ENCODE peak calls at places on chromosomes 13 and 19, in four cellular contexts. One of them, this sample, is unnamed.

GRCh38 chr19:45863840-45864628 is at the start of gene FOXA3:
- DNase-seq in tibial artery: no peak
- DNase-seq in body of pancreas: peak; percentile 75
- DNase-seq in uterus: peak; percentile 28
- DNase-seq in this sample: no peak

GRCh38 chr19:56959211-56959610 is 118.7 kb upstream of the PEG3 start:
- DNase-seq in tibial artery: no peak
- DNase-seq in body of pancreas: no peak
- DNase-seq in uterus: no peak
- DNase-seq in this sample: no peak

GRCh38 chr19:49976496-49976895 is 15.5 kb upstream of the SIGLEC11 start:
- DNase-seq in tibial artery: no peak
- DNase-seq in body of pancreas: no peak
- DNase-seq in uterus: no peak
- DNase-seq in this sample: no peak

GRCh38 chr19:58562126-58563033 is 4.0 kb upstream of the UBE2M start:
- DNase-seq in tibial artery: peak; percentile 74
- DNase-seq in body of pancreas: peak; percentile 39
- DNase-seq in uterus: no peak
- DNase-seq in this sample: no peak

GRCh38 chr19:6228523-6229215 is 51.1 kb downstream of the MLLT1 start:
- DNase-seq in tibial artery: no peak
- DNase-seq in body of pancreas: no peak
- DNase-seq in uterus: peak; percentile 31
- DNase-seq in this sample: no peak

GRCh38 chr13:75417647-75418046 is 64.3 kb downstream of the TBC1D4 start:
- DNase-seq in tibial artery: no peak
- DNase-seq in body of pancreas: peak; percentile 16
- DNase-seq in uterus: no peak
- DNase-seq in this sample: no peak

GRCh38 chr13:41565221-41565620 is 107.9 kb downstream of the RGCC start:
- DNase-seq in tibial artery: no peak
- DNase-seq in body of pancreas: no peak
- DNase-seq in uterus: no peak
- DNase-seq in this sample: no peak

GRCh38 chr19:3442487-3443071 is 37.7 kb downstream of the SMIM24 start:
- DNase-seq in tibial artery: no peak
- DNase-seq in body of pancreas: no peak
- DNase-seq in uterus: no peak
- DNase-seq in this sample: no peak

GRCh38 chr13:91722267-91722884 is 324.0 kb downstream of the GPC5 start:
- DNase-seq in tibial artery: no peak
- DNase-seq in body of pancreas: no peak
- DNase-seq in uterus: no peak
- DNase-seq in this sample: peak; percentile 28

GRCh38 chr13:26440111-26440510 is 117.4 kb upstream of the WASF3 start:
- DNase-seq in tibial artery: no peak
- DNase-seq in body of pancreas: no peak
- DNase-seq in uterus: no peak
- DNase-seq in this sample: no peak

GRCh38 chr19:11152318-11153062 is 3.1 kb downstream of the SPC24 start:
- DNase-seq in tibial artery: peak; percentile 94
- DNase-seq in body of pancreas: peak; percentile 91
- DNase-seq in uterus: peak; percentile 87
- DNase-seq in this sample: no peak

GRCh38 chr19:19634516-19635312 is 6.7 kb upstream of the LPAR2 start:
- DNase-seq in tibial artery: no peak
- DNase-seq in body of pancreas: no peak
- DNase-seq in uterus: no peak
- DNase-seq in this sample: no peak

GRCh38 chr13:77026255-77026782 is 640 bp downstream of the FBXL3 start:
- DNase-seq in tibial artery: peak; percentile 94
- DNase-seq in body of pancreas: peak; percentile 91
- DNase-seq in uterus: peak; percentile 80
- DNase-seq in this sample: no peak

GRCh38 chr19:46299695-46300094 is 2.9 kb downstream of the HIF3A start:
- DNase-seq in tibial artery: no peak
- DNase-seq in body of pancreas: no peak
- DNase-seq in uterus: no peak
- DNase-seq in this sample: no peak

GRCh38 chr13:93687261-93687660 is 460.7 kb downstream of the GPC6 start:
- DNase-seq in tibial artery: no peak
- DNase-seq in body of pancreas: no peak
- DNase-seq in uterus: no peak
- DNase-seq in this sample: no peak

GRCh38 chr19:34712606-34713261 is 21.3 kb upstream of the ZNF181 start:
- DNase-seq in tibial artery: no peak
- DNase-seq in body of pancreas: peak; percentile 78
- DNase-seq in uterus: peak; percentile 24
- DNase-seq in this sample: peak; percentile 53

GRCh38 chr19:13154911-13155471 is 4.8 kb downstream of the IER2 start:
- DNase-seq in tibial artery: peak; percentile 86
- DNase-seq in body of pancreas: peak; percentile 94
- DNase-seq in uterus: peak; percentile 70
- DNase-seq in this sample: no peak

GRCh38 chr19:42081584-42082258 is 5.8 kb downstream of the ZNF574 start:
- DNase-seq in tibial artery: no peak
- DNase-seq in body of pancreas: peak; percentile 43
- DNase-seq in uterus: no peak
- DNase-seq in this sample: no peak

GRCh38 chr13:47499358-47500150 is 501.5 kb downstream of the SUCLA2 start:
- DNase-seq in tibial artery: no peak
- DNase-seq in body of pancreas: no peak
- DNase-seq in uterus: no peak
- DNase-seq in this sample: no peak

GRCh38 chr19:8973501-8974091 is 36.6 kb downstream of the MUC16 start:
- DNase-seq in tibial artery: no peak
- DNase-seq in body of pancreas: no peak
- DNase-seq in uterus: no peak
- DNase-seq in this sample: no peak

GRCh38 chr19:35791814-35792279 is 16.5 kb downstream of the ARHGAP33 start:
- DNase-seq in tibial artery: no peak
- DNase-seq in body of pancreas: no peak
- DNase-seq in uterus: no peak
- DNase-seq in this sample: no peak

GRCh38 chr13:25153736-25154135 is 18.4 kb downstream of the AMER2 start:
- DNase-seq in tibial artery: no peak
- DNase-seq in body of pancreas: no peak
- DNase-seq in uterus: no peak
- DNase-seq in this sample: no peak

GRCh38 chr19:50417138-50417849 is 1.4 kb upstream of the SPIB start:
- DNase-seq in tibial artery: no peak
- DNase-seq in body of pancreas: peak; percentile 74
- DNase-seq in uterus: no peak
- DNase-seq in this sample: no peak

GRCh38 chr19:15841875-15842569 is 26.6 kb upstream of the OR10H1 start:
- DNase-seq in tibial artery: peak; percentile 27
- DNase-seq in body of pancreas: no peak
- DNase-seq in uterus: no peak
- DNase-seq in this sample: no peak

GRCh38 chr13:44313674-44314073 is 60.0 kb upstream of the SERP2 start:
- DNase-seq in tibial artery: no peak
- DNase-seq in body of pancreas: no peak
- DNase-seq in uterus: no peak
- DNase-seq in this sample: no peak

GRCh38 chr19:41895745-41896580 is 13.0 kb downstream of the ARHGEF1 start:
- DNase-seq in tibial artery: no peak
- DNase-seq in body of pancreas: no peak
- DNase-seq in uterus: no peak
- DNase-seq in this sample: no peak

GRCh38 chr13:58869566-58869965 is 1238.0 kb downstream of the PCDH17 start:
- DNase-seq in tibial artery: no peak
- DNase-seq in body of pancreas: no peak
- DNase-seq in uterus: no peak
- DNase-seq in this sample: no peak

GRCh38 chr13:114062754-114063153 is 69.7 kb downstream of the RASA3 start:
- DNase-seq in tibial artery: no peak
- DNase-seq in body of pancreas: no peak
- DNase-seq in uterus: no peak
- DNase-seq in this sample: no peak

GRCh38 chr13:113411216-113412023 is 41.9 kb downstream of the ADPRHL1 start:
- DNase-seq in tibial artery: peak; percentile 93
- DNase-seq in body of pancreas: peak; percentile 46
- DNase-seq in uterus: peak; percentile 62
- DNase-seq in this sample: no peak

GRCh38 chr19:41408256-41408655 is 10.6 kb downstream of the BCKDHA start:
- DNase-seq in tibial artery: no peak
- DNase-seq in body of pancreas: no peak
- DNase-seq in uterus: no peak
- DNase-seq in this sample: no peak

GRCh38 chr13:106172176-106172905 is 363.1 kb downstream of the EFNB2 start:
- DNase-seq in tibial artery: no peak
- DNase-seq in body of pancreas: no peak
- DNase-seq in uterus: no peak
- DNase-seq in this sample: no peak

GRCh38 chr13:96082640-96083039 is 7.3 kb upstream of the HS6ST3 start:
- DNase-seq in tibial artery: no peak
- DNase-seq in body of pancreas: no peak
- DNase-seq in uterus: no peak
- DNase-seq in this sample: no peak

GRCh38 chr19:48487944-48488343 is 18.8 kb downstream of the CYTH2 start:
- DNase-seq in tibial artery: peak; percentile 89
- DNase-seq in body of pancreas: peak; percentile 83
- DNase-seq in uterus: no peak
- DNase-seq in this sample: no peak

GRCh38 chr19:50321831-50322230 is 7.3 kb downstream of the KCNC3 start:
- DNase-seq in tibial artery: no peak
- DNase-seq in body of pancreas: no peak
- DNase-seq in uterus: no peak
- DNase-seq in this sample: no peak

GRCh38 chr19:50607874-50608785 is 31.6 kb downstream of the SYT3 start:
- DNase-seq in tibial artery: no peak
- DNase-seq in body of pancreas: peak; percentile 82
- DNase-seq in uterus: peak; percentile 39
- DNase-seq in this sample: peak; percentile 48

GRCh38 chr13:73194310-73194709 is 135.5 kb downstream of the KLF5 start:
- DNase-seq in tibial artery: no peak
- DNase-seq in body of pancreas: peak; percentile 17
- DNase-seq in uterus: no peak
- DNase-seq in this sample: no peak
- H3K27ac ChIP-seq in tibial artery: no peak overlapping the region
- H3K27ac ChIP-seq in body of pancreas: peak overlapping the region; percentile 40
- H3K27ac ChIP-seq in uterus: no peak overlapping the region
- H3K27ac ChIP-seq in this sample: no peak overlapping the region

GRCh38 chr19:55113570-55114039 is 3.8 kb downstream of the PPP1R12C start:
- DNase-seq in tibial artery: peak; percentile 97
- DNase-seq in body of pancreas: peak; percentile 90
- DNase-seq in uterus: peak; percentile 96
- DNase-seq in this sample: no peak
- H3K4me3 ChIP-seq in tibial artery: peak overlapping the region; percentile 25
- H3K4me3 ChIP-seq in body of pancreas: no peak overlapping the region
- H3K4me3 ChIP-seq in uterus: peak overlapping the region; percentile 21
- H3K4me3 ChIP-seq in this sample: no peak overlapping the region

GRCh38 chr13:111004444-111004843 is 89.6 kb upstream of the ANKRD10 start:
- DNase-seq in tibial artery: no peak
- DNase-seq in body of pancreas: no peak
- DNase-seq in uterus: no peak
- DNase-seq in this sample: no peak

GRCh38 chr13:111005808-111006494 is 91.1 kb upstream of the ANKRD10 start:
- DNase-seq in tibial artery: peak; percentile 69
- DNase-seq in body of pancreas: peak; percentile 80
- DNase-seq in uterus: peak; percentile 44
- DNase-seq in this sample: no peak

GRCh38 chr13:111006508-111007031 is 91.7 kb upstream of the ANKRD10 start:
- DNase-seq in tibial artery: peak; percentile 94
- DNase-seq in body of pancreas: peak; percentile 84
- DNase-seq in uterus: peak; percentile 82
- DNase-seq in this sample: no peak

GRCh38 chr13:111007209-111007608 is 92.3 kb upstream of the ANKRD10 start:
- DNase-seq in tibial artery: no peak
- DNase-seq in body of pancreas: no peak
- DNase-seq in uterus: no peak
- DNase-seq in this sample: no peak

GRCh38 chr13:111005364-111005763 is 90.5 kb upstream of the ANKRD10 start:
- DNase-seq in tibial artery: no peak
- DNase-seq in body of pancreas: no peak
- DNase-seq in uterus: no peak
- DNase-seq in this sample: no peak
- H3K27ac ChIP-seq in tibial artery: peak overlapping the region; percentile 85
- H3K27ac ChIP-seq in body of pancreas: peak overlapping the region; percentile 89
- H3K27ac ChIP-seq in uterus: peak overlapping the region; percentile 84
- H3K27ac ChIP-seq in this sample: no peak overlapping the region

DNA sequence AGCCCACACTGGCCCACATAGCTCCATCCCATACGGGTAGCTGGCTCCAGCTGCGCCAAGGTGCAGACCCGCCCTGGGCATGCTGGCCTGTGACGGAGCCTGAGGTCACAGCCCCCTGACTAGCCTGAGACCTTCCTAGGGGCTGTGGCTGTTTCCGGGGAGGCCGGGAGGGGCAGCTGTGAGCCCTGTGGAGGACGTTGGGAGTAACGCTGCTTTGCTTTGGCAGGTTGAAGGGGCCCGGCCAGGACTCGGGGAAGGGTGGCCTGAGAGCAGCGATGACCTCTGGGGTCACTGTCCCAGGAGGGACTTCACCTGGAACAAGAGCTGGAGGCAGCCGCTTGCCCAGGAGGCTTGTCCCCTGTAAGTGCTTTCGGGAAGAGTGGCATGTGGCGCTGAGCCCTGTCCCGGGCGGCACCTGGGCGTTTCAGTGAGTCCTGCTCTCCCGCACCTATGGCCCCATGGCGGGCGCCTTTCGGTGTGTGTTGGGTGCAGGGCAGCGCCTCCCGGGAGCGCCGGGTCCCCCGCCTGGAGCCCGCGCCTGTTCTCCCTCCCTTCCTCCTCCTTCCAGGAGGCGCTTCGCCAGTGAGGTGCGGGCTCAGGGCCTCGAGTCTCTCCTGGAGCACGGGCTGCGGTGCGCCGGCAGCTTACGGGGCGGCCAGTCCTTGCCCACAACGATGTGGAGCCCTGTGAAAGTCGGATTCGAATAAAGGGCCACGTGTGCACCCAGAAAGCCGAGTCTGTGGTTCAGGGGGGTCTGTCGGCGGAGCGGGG is 1.1 kb upstream of the FAM174C start:
- DNase-seq in tibial artery: no peak
- DNase-seq in body of pancreas: peak; percentile 38
- DNase-seq in uterus: peak; percentile 43
- DNase-seq in this sample: no peak
- H3K4me3 ChIP-seq in tibial artery: peak overlapping the region; percentile 62
- H3K4me3 ChIP-seq in body of pancreas: no peak overlapping the region
- H3K4me3 ChIP-seq in uterus: no peak overlapping the region
- H3K4me3 ChIP-seq in this sample: peak overlapping the region; percentile 93